ENCODE peak calls at places on chromosomes 4 and X, in seven cellular contexts. One of them, this sample, is unnamed.

GRCh38 chr4:153114771-153115321 is 89.4 kb upstream of the TRIM2 start:
- DNase-seq in fibroblast of the conjunctiva: no peak
- DNase-seq in sciatic nerve: no peak
- DNase-seq in stimulated activated CD4-positive, alpha-beta T cell treated with anti-CD3 and anti-CD28 coated beads, Interleukin-4, amount 100 ng/mL, for 1 hour: peak; percentile 41
- DNase-seq in glomerular endothelial cell: no peak
- DNase-seq in cardiac fibroblast: peak; percentile 81
- DNase-seq in GM12865: no peak
- DNase-seq in this sample: no peak

GRCh38 chrX:29071525-29071924 is 484.3 kb downstream of the IL1RAPL1 start:
- DNase-seq in fibroblast of the conjunctiva: peak; percentile 13
- DNase-seq in sciatic nerve: no peak
- DNase-seq in stimulated activated CD4-positive, alpha-beta T cell treated with anti-CD3 and anti-CD28 coated beads, Interleukin-4, amount 100 ng/mL, for 1 hour: no peak
- DNase-seq in glomerular endothelial cell: no peak
- DNase-seq in cardiac fibroblast: peak; percentile 1
- DNase-seq in GM12865: no peak
- DNase-seq in this sample: no peak

GRCh38 chr4:41613782-41614181 is 75.8 kb downstream of the LIMCH1 start:
- DNase-seq in fibroblast of the conjunctiva: no peak
- DNase-seq in sciatic nerve: no peak
- DNase-seq in stimulated activated CD4-positive, alpha-beta T cell treated with anti-CD3 and anti-CD28 coated beads, Interleukin-4, amount 100 ng/mL, for 1 hour: no peak
- DNase-seq in glomerular endothelial cell: no peak
- DNase-seq in cardiac fibroblast: no peak
- DNase-seq in GM12865: no peak
- DNase-seq in this sample: no peak

GRCh38 chr4:72909461-72909860 is 160.1 kb downstream of the COX18 start:
- DNase-seq in fibroblast of the conjunctiva: no peak
- DNase-seq in sciatic nerve: no peak
- DNase-seq in stimulated activated CD4-positive, alpha-beta T cell treated with anti-CD3 and anti-CD28 coated beads, Interleukin-4, amount 100 ng/mL, for 1 hour: no peak
- DNase-seq in glomerular endothelial cell: no peak
- DNase-seq in cardiac fibroblast: no peak
- DNase-seq in GM12865: no peak
- DNase-seq in this sample: no peak

GRCh38 chr4:169094656-169095231 is 84.7 kb upstream of the CBR4 start:
- DNase-seq in fibroblast of the conjunctiva: no peak
- DNase-seq in sciatic nerve: no peak
- DNase-seq in stimulated activated CD4-positive, alpha-beta T cell treated with anti-CD3 and anti-CD28 coated beads, Interleukin-4, amount 100 ng/mL, for 1 hour: no peak
- DNase-seq in glomerular endothelial cell: no peak
- DNase-seq in cardiac fibroblast: no peak
- DNase-seq in GM12865: no peak
- DNase-seq in this sample: no peak

GRCh38 chrX:122866527-122866926 is 317.6 kb upstream of the GRIA3 start:
- DNase-seq in fibroblast of the conjunctiva: peak; percentile 60
- DNase-seq in sciatic nerve: no peak
- DNase-seq in stimulated activated CD4-positive, alpha-beta T cell treated with anti-CD3 and anti-CD28 coated beads, Interleukin-4, amount 100 ng/mL, for 1 hour: no peak
- DNase-seq in glomerular endothelial cell: peak; percentile 25
- DNase-seq in cardiac fibroblast: peak; percentile 93
- DNase-seq in GM12865: no peak
- DNase-seq in this sample: no peak

GRCh38 chr4:2797188-2797544 is 4.3 kb downstream of the SH3BP2 start:
- DNase-seq in fibroblast of the conjunctiva: no peak
- DNase-seq in sciatic nerve: peak; percentile 57
- DNase-seq in stimulated activated CD4-positive, alpha-beta T cell treated with anti-CD3 and anti-CD28 coated beads, Interleukin-4, amount 100 ng/mL, for 1 hour: no peak
- DNase-seq in glomerular endothelial cell: no peak
- DNase-seq in cardiac fibroblast: no peak
- DNase-seq in GM12865: no peak
- DNase-seq in this sample: no peak

GRCh38 chr4:146643812-146644401 is 5.2 kb downstream of the POU4F2 start:
- DNase-seq in fibroblast of the conjunctiva: no peak
- DNase-seq in sciatic nerve: no peak
- DNase-seq in stimulated activated CD4-positive, alpha-beta T cell treated with anti-CD3 and anti-CD28 coated beads, Interleukin-4, amount 100 ng/mL, for 1 hour: no peak
- DNase-seq in glomerular endothelial cell: no peak
- DNase-seq in cardiac fibroblast: peak; percentile 48
- DNase-seq in GM12865: peak; percentile 22
- DNase-seq in this sample: no peak

GRCh38 chrX:136292656-136293055 is 8.1 kb upstream of the ADGRG4 start:
- DNase-seq in fibroblast of the conjunctiva: no peak
- DNase-seq in sciatic nerve: no peak
- DNase-seq in stimulated activated CD4-positive, alpha-beta T cell treated with anti-CD3 and anti-CD28 coated beads, Interleukin-4, amount 100 ng/mL, for 1 hour: no peak
- DNase-seq in glomerular endothelial cell: no peak
- DNase-seq in cardiac fibroblast: no peak
- DNase-seq in GM12865: no peak
- DNase-seq in this sample: no peak

GRCh38 chrX:74104356-74105065 is 199.5 kb upstream of the ZCCHC13 start:
- DNase-seq in fibroblast of the conjunctiva: no peak
- DNase-seq in sciatic nerve: no peak
- DNase-seq in stimulated activated CD4-positive, alpha-beta T cell treated with anti-CD3 and anti-CD28 coated beads, Interleukin-4, amount 100 ng/mL, for 1 hour: no peak
- DNase-seq in glomerular endothelial cell: no peak
- DNase-seq in cardiac fibroblast: no peak
- DNase-seq in GM12865: no peak
- DNase-seq in this sample: no peak

GRCh38 chr4:142500966-142501365 is 345.1 kb downstream of the INPP4B start:
- DNase-seq in fibroblast of the conjunctiva: no peak
- DNase-seq in sciatic nerve: no peak
- DNase-seq in stimulated activated CD4-positive, alpha-beta T cell treated with anti-CD3 and anti-CD28 coated beads, Interleukin-4, amount 100 ng/mL, for 1 hour: no peak
- DNase-seq in glomerular endothelial cell: no peak
- DNase-seq in cardiac fibroblast: no peak
- DNase-seq in GM12865: no peak
- DNase-seq in this sample: no peak

GRCh38 chr4:13246107-13246506 is 238.0 kb downstream of the RAB28 start:
- DNase-seq in fibroblast of the conjunctiva: no peak
- DNase-seq in sciatic nerve: no peak
- DNase-seq in stimulated activated CD4-positive, alpha-beta T cell treated with anti-CD3 and anti-CD28 coated beads, Interleukin-4, amount 100 ng/mL, for 1 hour: no peak
- DNase-seq in glomerular endothelial cell: no peak
- DNase-seq in cardiac fibroblast: no peak
- DNase-seq in GM12865: no peak
- DNase-seq in this sample: no peak

GRCh38 chr4:59904331-59904730 is 1295.8 kb upstream of the ADGRL3 start:
- DNase-seq in fibroblast of the conjunctiva: no peak
- DNase-seq in sciatic nerve: no peak
- DNase-seq in stimulated activated CD4-positive, alpha-beta T cell treated with anti-CD3 and anti-CD28 coated beads, Interleukin-4, amount 100 ng/mL, for 1 hour: no peak
- DNase-seq in glomerular endothelial cell: no peak
- DNase-seq in cardiac fibroblast: no peak
- DNase-seq in GM12865: no peak
- DNase-seq in this sample: no peak

GRCh38 chrX:14922437-14922836 is 49.2 kb downstream of the MOSPD2 start:
- DNase-seq in fibroblast of the conjunctiva: no peak
- DNase-seq in sciatic nerve: no peak
- DNase-seq in stimulated activated CD4-positive, alpha-beta T cell treated with anti-CD3 and anti-CD28 coated beads, Interleukin-4, amount 100 ng/mL, for 1 hour: no peak
- DNase-seq in glomerular endothelial cell: no peak
- DNase-seq in cardiac fibroblast: peak; percentile 83
- DNase-seq in GM12865: no peak
- DNase-seq in this sample: no peak

GRCh38 chr4:163863082-163863481 is 368.6 kb downstream of the TMA16 start:
- DNase-seq in fibroblast of the conjunctiva: no peak
- DNase-seq in sciatic nerve: no peak
- DNase-seq in stimulated activated CD4-positive, alpha-beta T cell treated with anti-CD3 and anti-CD28 coated beads, Interleukin-4, amount 100 ng/mL, for 1 hour: no peak
- DNase-seq in glomerular endothelial cell: no peak
- DNase-seq in cardiac fibroblast: no peak
- DNase-seq in GM12865: no peak
- DNase-seq in this sample: no peak

GRCh38 chr4:10917475-10918103 is 233.0 kb upstream of the CLNK start:
- DNase-seq in fibroblast of the conjunctiva: peak; percentile 36
- DNase-seq in sciatic nerve: no peak
- DNase-seq in stimulated activated CD4-positive, alpha-beta T cell treated with anti-CD3 and anti-CD28 coated beads, Interleukin-4, amount 100 ng/mL, for 1 hour: no peak
- DNase-seq in glomerular endothelial cell: no peak
- DNase-seq in cardiac fibroblast: no peak
- DNase-seq in GM12865: no peak
- DNase-seq in this sample: no peak

GRCh38 chr4:10018818-10019438 is 2.4 kb downstream of the SLC2A9 start:
- DNase-seq in fibroblast of the conjunctiva: peak; percentile 87
- DNase-seq in sciatic nerve: peak; percentile 98
- DNase-seq in stimulated activated CD4-positive, alpha-beta T cell treated with anti-CD3 and anti-CD28 coated beads, Interleukin-4, amount 100 ng/mL, for 1 hour: peak; percentile 90
- DNase-seq in glomerular endothelial cell: peak; percentile 68
- DNase-seq in cardiac fibroblast: peak; percentile 98
- DNase-seq in GM12865: peak; percentile 92
- DNase-seq in this sample: peak; percentile 83

GRCh38 chrX:53433651-53434639 is at the start of gene HSD17B10:
- DNase-seq in fibroblast of the conjunctiva: peak; percentile 60
- DNase-seq in sciatic nerve: peak; percentile 93
- DNase-seq in stimulated activated CD4-positive, alpha-beta T cell treated with anti-CD3 and anti-CD28 coated beads, Interleukin-4, amount 100 ng/mL, for 1 hour: peak; percentile 87
- DNase-seq in glomerular endothelial cell: no peak
- DNase-seq in cardiac fibroblast: peak; percentile 72
- DNase-seq in GM12865: peak; percentile 90
- DNase-seq in this sample: peak; percentile 60

GRCh38 chr4:99071159-99071558 is 17.4 kb downstream of the ADH5 start:
- DNase-seq in fibroblast of the conjunctiva: no peak
- DNase-seq in sciatic nerve: no peak
- DNase-seq in stimulated activated CD4-positive, alpha-beta T cell treated with anti-CD3 and anti-CD28 coated beads, Interleukin-4, amount 100 ng/mL, for 1 hour: no peak
- DNase-seq in glomerular endothelial cell: no peak
- DNase-seq in cardiac fibroblast: no peak
- DNase-seq in GM12865: no peak
- DNase-seq in this sample: no peak

GRCh38 chr4:187501731-187502130 is 493.8 kb upstream of the ZFP42 start:
- DNase-seq in fibroblast of the conjunctiva: no peak
- DNase-seq in sciatic nerve: no peak
- DNase-seq in stimulated activated CD4-positive, alpha-beta T cell treated with anti-CD3 and anti-CD28 coated beads, Interleukin-4, amount 100 ng/mL, for 1 hour: no peak
- DNase-seq in glomerular endothelial cell: no peak
- DNase-seq in cardiac fibroblast: no peak
- DNase-seq in GM12865: no peak
- DNase-seq in this sample: no peak

GRCh38 chrX:72094894-72095293 is 36.8 kb downstream of the RTL5 start:
- DNase-seq in fibroblast of the conjunctiva: no peak
- DNase-seq in sciatic nerve: no peak
- DNase-seq in stimulated activated CD4-positive, alpha-beta T cell treated with anti-CD3 and anti-CD28 coated beads, Interleukin-4, amount 100 ng/mL, for 1 hour: peak; percentile 39
- DNase-seq in glomerular endothelial cell: peak; percentile 57
- DNase-seq in cardiac fibroblast: peak; percentile 12
- DNase-seq in GM12865: peak; percentile 75
- DNase-seq in this sample: peak; percentile 12

GRCh38 chr4:173504181-173504503 is 25.9 kb downstream of the HAND2 start:
- DNase-seq in fibroblast of the conjunctiva: no peak
- DNase-seq in sciatic nerve: no peak
- DNase-seq in stimulated activated CD4-positive, alpha-beta T cell treated with anti-CD3 and anti-CD28 coated beads, Interleukin-4, amount 100 ng/mL, for 1 hour: no peak
- DNase-seq in glomerular endothelial cell: no peak
- DNase-seq in cardiac fibroblast: no peak
- DNase-seq in GM12865: no peak
- DNase-seq in this sample: no peak

GRCh38 chr4:179292443-179292842 is 1850.2 kb upstream of the AGA start:
- DNase-seq in fibroblast of the conjunctiva: no peak
- DNase-seq in sciatic nerve: no peak
- DNase-seq in stimulated activated CD4-positive, alpha-beta T cell treated with anti-CD3 and anti-CD28 coated beads, Interleukin-4, amount 100 ng/mL, for 1 hour: no peak
- DNase-seq in glomerular endothelial cell: no peak
- DNase-seq in cardiac fibroblast: no peak
- DNase-seq in GM12865: no peak
- DNase-seq in this sample: no peak